ENCODE peak calls at places on chromosome 15, in ten cellular contexts. T is endothelial cell; R is lower leg skin; D is posterior cingulate gyrus; A is T-cell; Z is stimulated activated CD4-positive, alpha-beta T cell treated with anti-CD3 and anti-CD28 coated beads, Interleukin-1b, Interleukin-23, amount 100 ng/mL, for 4 hours; I is cardiac muscle cell; M is activated naive CD4-positive, alpha-beta T cell treated with anti-CD3 and anti-CD28 coated beads, Interleukin-2, amount 10 ng/mL, durations not matched to agents 7 days and 5 days; S is astrocyte of the cerebellum; C is caudate nucleus. Q is an unnamed sample.

GRCh38 chr15:58229297-58229768 is 91.2 kb downstream of the AQP9 start:
- DNase-seq in M (no peak), S (no peak), D (no peak), A (no peak), T (no peak), R (no peak), Z (no peak), I (peak), C (no peak), Q (no peak)

GRCh38 chr15:81795899-81796298 is 249.9 kb downstream of the MEX3B start:
- DNase-seq in A (no peak), C (no peak), Z (no peak), M (no peak), D (no peak), R (no peak), S (no peak), T (no peak), I (no peak), Q (no peak)

GRCh38 chr15:88752956-88753355 is 50.3 kb upstream of the ACAN start:
- DNase-seq in S (no peak), Z (no peak), T (no peak), R (no peak), A (no peak), M (no peak), I (no peak), C (no peak), D (no peak), Q (no peak)

GRCh38 chr15:59210186-59210585 is 3.5 kb downstream of the LDHAL6B start:
- DNase-seq in D (no peak), S (no peak), R (no peak), M (no peak), I (no peak), C (no peak), T (no peak), A (no peak), Z (no peak), Q (no peak)

GRCh38 chr15:90221251-90221900 is 12.4 kb downstream of the CIB1 start:
- DNase-seq in Z (no peak), T (peak), I (peak), S (peak), C (peak), D (peak), R (no peak), A (no peak), M (peak), Q (peak)

GRCh38 chr15:92451225-92451825 is 57.6 kb downstream of the ST8SIA2 start:
- DNase-seq in T (no peak), C (no peak), I (no peak), A (no peak), D (no peak), S (peak), R (no peak), M (no peak), Z (no peak), Q (no peak)

GRCh38 chr15:64634576-64635485 is 140.6 kb downstream of the RBPMS2 start:
- DNase-seq in M (peak), T (peak), I (peak), R (no peak), C (no peak), S (peak), Z (no peak), A (no peak), D (no peak), Q (no peak)

GRCh38 chr15:75455982-75456531 is 4.6 kb upstream of the SIN3A start:
- DNase-seq in A (peak), T (peak), M (peak), I (peak), Z (no peak), C (no peak), D (no peak), S (no peak), R (no peak), Q (peak)

GRCh38 chr15:69609176-69609575 is 156.6 kb downstream of the RPLP1 start:
- DNase-seq in R (no peak), S (no peak), C (no peak), Z (no peak), M (no peak), A (no peak), D (no peak), I (no peak), T (no peak), Q (no peak)

GRCh38 chr15:72161351-72162132 is 36.0 kb downstream of the GRAMD2A start:
- DNase-seq in T (no peak), C (no peak), A (no peak), D (no peak), R (no peak), S (no peak), Z (no peak), M (no peak), I (no peak), Q (no peak)

GRCh38 chr15:43893956-43894355 is 67.2 kb downstream of the WDR76 start:
- DNase-seq in T (no peak), D (no peak), S (no peak), A (no peak), I (peak), M (no peak), Z (no peak), R (no peak), C (no peak), Q (no peak)

GRCh38 chr15:66294157-66294931 is 976 bp downstream of the DIS3L start:
- DNase-seq in A (no peak), C (no peak), I (peak), T (no peak), S (peak), D (no peak), R (no peak), Z (no peak), M (no peak), Q (peak)

GRCh38 chr15:76576526-76577279 is 240.1 kb downstream of the ISL2 start:
- DNase-seq in R (peak), S (peak), M (no peak), T (no peak), C (no peak), Z (no peak), I (peak), A (no peak), D (no peak), Q (no peak)

GRCh38 chr15:52100807-52101206 is 11.8 kb downstream of the BCL2L10 start:
- DNase-seq in D (no peak), M (no peak), T (no peak), S (peak), R (peak), Z (no peak), A (no peak), I (no peak), C (no peak), Q (no peak)

GRCh38 chr15:67148196-67148701 is 82.8 kb downstream of the SMAD3 start:
- DNase-seq in Z (no peak), A (no peak), D (no peak), C (no peak), R (no peak), S (no peak), M (no peak), T (no peak), I (no peak), Q (no peak)

GRCh38 chr15:50908209-50909043 is at the start of gene AP4E1:
- DNase-seq in C (peak), S (peak), I (peak), R (peak), A (peak), T (peak), D (peak), Z (peak), M (peak), Q (peak)

GRCh38 chr15:70343961-70344360 is 246.2 kb upstream of the TLE3 start:
- DNase-seq in D (no peak), A (no peak), T (no peak), I (no peak), Z (no peak), S (no peak), C (no peak), R (peak), M (no peak), Q (no peak)

GRCh38 chr15:38864827-38865604 is 300.4 kb upstream of the RASGRP1 start:
- DNase-seq in S (peak), C (no peak), M (no peak), T (no peak), I (peak), A (no peak), R (peak), Z (no peak), D (no peak), Q (no peak)

GRCh38 chr15:39075311-39075710 is 505.6 kb upstream of the THBS1 start:
- DNase-seq in T (no peak), M (no peak), S (peak), Z (no peak), D (no peak), R (no peak), A (no peak), C (no peak), I (no peak), Q (no peak)

GRCh38 chr15:82540055-82540983 is at the start of gene RPS17:
- DNase-seq in M (peak), I (peak), R (peak), S (peak), T (peak), Z (peak), D (peak), A (peak), C (no peak), Q (peak)

GRCh38 chr15:38252481-38253311 is at the start of gene SPRED1:
- DNase-seq in D (peak), T (peak), S (no peak), I (peak), C (peak), R (peak), M (peak), Z (peak), A (no peak), Q (peak)

GRCh38 chr15:77749236-77749997 is 116.7 kb upstream of the LINGO1 start:
- DNase-seq in S (no peak), C (no peak), D (no peak), Z (no peak), I (no peak), R (no peak), T (no peak), M (no peak), A (no peak), Q (no peak)

GRCh38 chr15:91265431-91265940 is 165.4 kb downstream of the SV2B start:
- DNase-seq in D (no peak), C (no peak), R (no peak), T (no peak), A (no peak), Z (no peak), S (no peak), I (no peak), M (no peak), Q (no peak)

GRCh38 chr15:28987337-28987736 is 101.6 kb downstream of the APBA2 start:
- DNase-seq in I (no peak), A (no peak), R (no peak), S (no peak), C (no peak), M (no peak), T (no peak), D (no peak), Z (no peak), Q (no peak)

GRCh38 chr15:76286231-76286879 is 24.9 kb downstream of the ETFA start:
- DNase-seq in D (no peak), A (no peak), S (no peak), M (peak), T (no peak), Z (no peak), R (no peak), I (no peak), C (no peak), Q (peak)

GRCh38 chr15:70284438-70285214 is 186.9 kb upstream of the TLE3 start:
- DNase-seq in R (no peak), Z (no peak), I (no peak), C (no peak), A (no peak), M (no peak), T (no peak), D (no peak), S (no peak), Q (no peak)

GRCh38 chr15:66069751-66070150 is 183.8 kb downstream of the MEGF11 start:
- DNase-seq in A (no peak), C (no peak), M (no peak), T (no peak), R (no peak), I (no peak), Z (no peak), S (no peak), D (no peak), Q (no peak)

GRCh38 chr15:32828507-32829186 is 110.8 kb downstream of the GREM1 start:
- DNase-seq in M (no peak), D (no peak), R (no peak), I (no peak), Z (no peak), T (no peak), S (peak), A (no peak), C (no peak), Q (no peak)

GRCh38 chr15:64249842-64250575 is 87.2 kb upstream of the PPIB start:
- DNase-seq in S (no peak), I (no peak), A (no peak), T (no peak), D (no peak), C (no peak), M (no peak), R (no peak), Z (no peak), Q (no peak)

GRCh38 chr15:101099183-101099582 is 152.7 kb downstream of the CHSY1 start:
- DNase-seq in Z (no peak), C (no peak), R (no peak), I (no peak), S (no peak), T (no peak), M (no peak), D (no peak), A (no peak), Q (no peak)

GRCh38 chr15:74289671-74290070 is 53.5 kb downstream of the CCDC33 start:
- DNase-seq in I (no peak), R (no peak), Z (no peak), M (no peak), T (no peak), A (no peak), C (no peak), D (no peak), S (no peak), Q (no peak)

Q was measured in GM12891.